ENCODE peak calls at places on chromosomes 4 and X, in nine cellular contexts. C is activated CD4-positive, alpha-beta T cell treated with anti-CD3 and anti-CD28 coated beads, Interleukin-2, amount 50 U/mL, for 24 hours; O is activated T-cell treated with anti-CD3 and anti-CD28 coated beads for 48 hours; H is stimulated activated CD4-positive, alpha-beta T cell treated with anti-CD3 and anti-CD28 coated beads, Interleukin-15, amount 100 ng/mL, for 1 hour; M is brain microvascular endothelial cell; J is NCI-H1092; R is dermis blood vessel endothelial cell; E is GM12865; P is amygdala. L is an unnamed sample.

GRCh38 chrX:16771483-16772398 is 14.5 kb upstream of the TXLNG start:
- DNase-seq in C (no peak), E (peak; percentile 73), J (no peak), P (no peak), R (peak; percentile 40), M (peak; percentile 86), O (no peak), H (no peak), L (peak; percentile 59)

GRCh38 chr4:129094347-129094746 is 1.0 kb upstream of the SCLT1 start:
- DNase-seq in R (no peak), P (no peak), J (no peak), E (no peak), C (no peak), M (no peak), H (no peak), O (no peak), L (peak; percentile 54)

GRCh38 chr4:62640296-62640695 is 1440.2 kb downstream of the ADGRL3 start:
- DNase-seq in M (no peak), O (no peak), J (no peak), R (no peak), E (no peak), H (no peak), C (no peak), P (no peak), L (no peak)

GRCh38 chr4:1578301-1578781 is 105.8 kb downstream of the FAM53A start:
- DNase-seq in H (no peak), R (no peak), M (no peak), P (no peak), J (no peak), E (no peak), O (no peak), C (no peak), L (no peak)

GRCh38 chr4:38867478-38868054 is at the start of gene FAM114A1:
- DNase-seq in R (peak; percentile 87), C (no peak), E (peak; percentile 70), M (peak; percentile 61), H (no peak), O (peak; percentile 33), P (peak; percentile 49), J (peak; percentile 15), L (peak; percentile 73)

GRCh38 chr4:101689220-101689619 is 101.3 kb upstream of the BANK1 start:
- DNase-seq in J (no peak), C (no peak), E (no peak), P (no peak), H (no peak), O (no peak), R (no peak), M (no peak), L (no peak)

GRCh38 chr4:168218663-168219062 is 99.9 kb downstream of the DDX60 start:
- DNase-seq in J (no peak), O (no peak), M (peak; percentile 68), C (no peak), E (no peak), H (no peak), R (peak; percentile 28), P (no peak), L (no peak)

GRCh38 chr4:177667687-177668086 is 225.4 kb upstream of the AGA start:
- DNase-seq in P (no peak), H (no peak), E (no peak), R (no peak), O (no peak), M (no peak), J (no peak), C (no peak), L (no peak)

GRCh38 chrX:14427614-14428013 is 101.7 kb upstream of the GLRA2 start:
- DNase-seq in M (no peak), O (no peak), C (no peak), H (no peak), J (no peak), R (no peak), E (no peak), P (no peak), L (no peak)

GRCh38 chr4:182576609-182577289 is 333.5 kb downstream of the TENM3 start:
- DNase-seq in O (no peak), R (no peak), M (peak; percentile 12), H (no peak), C (no peak), J (no peak), P (no peak), E (no peak), L (no peak)

GRCh38 chr4:25702848-25703247 is 47.2 kb downstream of the SLC34A2 start:
- DNase-seq in J (peak; percentile 78), R (no peak), O (no peak), M (peak; percentile 56), E (no peak), H (no peak), C (no peak), P (peak; percentile 16), L (no peak)

GRCh38 chrX:12975670-12975965 is 708 bp downstream of the TMSB4X start:
- DNase-seq in H (no peak), O (no peak), E (no peak), R (no peak), M (no peak), C (no peak), P (no peak), J (no peak), L (no peak)

GRCh38 chr4:53558061-53558801 is 33.1 kb downstream of the LNX1 start:
- DNase-seq in H (no peak), P (peak; percentile 33), O (no peak), M (peak; percentile 44), J (no peak), R (peak; percentile 85), C (no peak), E (no peak), L (no peak)

GRCh38 chrX:49858341-49858740 is 20.9 kb upstream of the USP27X start:
- DNase-seq in H (no peak), O (no peak), P (no peak), M (no peak), J (no peak), C (no peak), R (peak; percentile 61), E (no peak), L (no peak)

GRCh38 chr4:3484057-3484973 is 21.2 kb downstream of the DOK7 start:
- DNase-seq in P (no peak), O (no peak), E (no peak), M (no peak), C (no peak), H (no peak), J (no peak), R (no peak), L (peak; percentile 80)

GRCh38 chr4:184812651-184813181 is 13.1 kb downstream of the ACSL1 start:
- DNase-seq in C (no peak), E (no peak), R (no peak), O (no peak), J (no peak), H (no peak), P (no peak), M (peak; percentile 50), L (no peak)

GRCh38 chr4:73726000-73726399 is 14.4 kb upstream of the CXCL8 start:
- DNase-seq in M (peak; percentile 88), R (peak; percentile 90), J (no peak), E (no peak), P (no peak), C (no peak), H (no peak), O (no peak), L (no peak)

GRCh38 chr4:80171251-80171650 is 26.1 kb upstream of the PRDM8 start:
- DNase-seq in P (no peak), O (no peak), R (no peak), M (no peak), E (no peak), H (no peak), C (no peak), J (no peak), L (no peak)

GRCh38 chr4:145734051-145734450 is 54.1 kb downstream of the C4orf51 start:
- DNase-seq in O (no peak), H (no peak), E (no peak), P (no peak), M (peak; percentile 13), J (no peak), R (peak; percentile 41), C (no peak), L (no peak)

GRCh38 chrX:120251471-120252011 is 929 bp downstream of the ZBTB33 start:
- DNase-seq in H (no peak), C (peak; percentile 0), O (peak; percentile 4), J (peak; percentile 14), E (peak; percentile 40), M (no peak), P (no peak), R (peak; percentile 34), L (peak; percentile 71)

GRCh38 chr4:180377741-180378140 is 1865.5 kb upstream of the TENM3 start:
- DNase-seq in M (no peak), H (no peak), O (no peak), R (no peak), P (no peak), J (no peak), E (no peak), C (no peak), L (no peak)

GRCh38 chrX:281166-281999 is at the start of gene PLCXD1:
- DNase-seq in C (no peak), R (no peak), M (no peak), J (no peak), E (peak; percentile 56), P (no peak), O (no peak), H (no peak), L (peak; percentile 90)

GRCh38 chr4:168604496-168605373 is 107.9 kb downstream of the PALLD start:
- DNase-seq in P (no peak), O (no peak), R (peak; percentile 97), J (no peak), H (no peak), E (no peak), C (no peak), M (peak; percentile 87), L (no peak)

GRCh38 chr4:101415962-101416361 is 68.6 kb upstream of the PPP3CA start:
- DNase-seq in J (no peak), E (no peak), H (no peak), C (no peak), O (no peak), P (no peak), R (no peak), M (no peak), L (no peak)

GRCh38 chr4:47505666-47506065 is 20.6 kb downstream of the ATP10D start:
- DNase-seq in M (no peak), R (no peak), O (no peak), J (no peak), C (no peak), H (no peak), E (no peak), P (no peak), L (no peak)

L was measured in Karpas-422.